ENCODE peak calls at places on chromosomes 1 and 21, in four cellular contexts. O, R, K and U are unnamed samples. For H3K27me3, the result is how much of the 10 kb centered on the place peaks cover.

GRCh38 chr1:224497714-224498573 is 63.3 kb upstream of the WDR26 start:
- DNase-seq in O (no peak), K (peak), R (peak), U (no peak)

GRCh38 chr1:181525104-181525721 is 41.9 kb downstream of the CACNA1E start:
- DNase-seq in O (no peak), K (no peak), R (no peak), U (no peak)

GRCh38 chr1:30816211-30817082 is 58.9 kb upstream of the LAPTM5 start:
- DNase-seq in R (peak), O (peak), K (peak), U (peak)

GRCh38 chr1:30788580-30789387 is 31.2 kb upstream of the LAPTM5 start:
- DNase-seq in K (no peak), R (no peak), O (no peak), U (no peak)

GRCh38 chr1:94284481-94284880 is 47.1 kb upstream of the ARHGAP29 start:
- DNase-seq in K (no peak), O (no peak), R (no peak), U (no peak)

GRCh38 chr21:22758478-22758877 is 1760.3 kb downstream of the NCAM2 start:
- DNase-seq in O (no peak), R (no peak), K (no peak), U (no peak)

GRCh38 chr1:153628638-153629342 is 556 bp downstream of the S100A1 start:
- DNase-seq in O (peak), R (no peak), K (no peak), U (no peak)

GRCh38 chr1:9494936-9495758 is 44.1 kb upstream of the SLC25A33 start:
- DNase-seq in K (peak), R (peak), O (peak), U (peak)

GRCh38 chr1:235972316-235973090 is 92.4 kb downstream of the NID1 start:
- DNase-seq in K (peak), O (no peak), R (peak), U (no peak)

GRCh38 chr1:11842154-11843041 is 5.2 kb downstream of the NPPA start:
- DNase-seq in R (peak), O (peak), K (no peak), U (no peak)

GRCh38 chr1:38005195-38006007 is at the start of gene FHL3:
- DNase-seq in R (peak), K (peak), O (peak), U (peak)

GRCh38 chr1:175481126-175482071 is 262.0 kb downstream of the TNR start:
- DNase-seq in K (peak), O (no peak), R (peak), U (peak)

GRCh38 chr1:204480515-204480914 is 14.1 kb downstream of the PIK3C2B start:
- DNase-seq in O (peak), K (no peak), R (no peak), U (no peak)

GRCh38 chr1:21724098-21724497 is 54.9 kb upstream of the RAP1GAP start:
- DNase-seq in K (no peak), R (no peak), O (no peak), U (no peak)

GRCh38 chr1:80668370-80668769 is 1132.4 kb upstream of the ADGRL2 start:
- DNase-seq in O (no peak), R (no peak), K (no peak), U (no peak)

GRCh38 chr1:170927955-170928850 is 7.1 kb upstream of the MROH9 start:
- DNase-seq in R (peak), K (peak), O (no peak), U (peak)

GRCh38 chr1:110067429-110067956 is 3.0 kb downstream of the ALX3 start:
- DNase-seq in K (no peak), O (no peak), R (peak), U (no peak)
- H3K27me3 ChIP-seq in K (under half), O (under half), R (half or more), U (half or more)

DNA sequence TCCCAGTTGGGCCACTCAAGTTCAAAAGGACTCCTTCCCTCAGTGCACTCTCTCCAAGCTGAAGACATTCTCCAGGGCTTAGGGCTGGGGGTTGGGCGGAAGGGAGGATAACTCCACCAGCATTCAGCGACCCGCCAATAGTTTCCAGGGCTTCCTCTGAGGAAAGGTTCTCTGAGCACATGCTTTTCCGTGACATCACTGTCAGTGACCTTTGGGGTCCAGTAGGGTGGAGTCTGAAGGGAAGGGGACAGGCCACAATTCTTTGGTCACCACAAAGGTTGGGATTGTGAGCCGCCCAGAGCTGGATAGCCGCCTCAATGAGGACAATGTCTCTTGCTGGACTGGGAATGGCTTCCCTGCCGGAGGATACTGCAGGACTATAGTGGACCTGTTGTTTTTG is 22.8 kb upstream of the RXRG start:
- DNase-seq in R (no peak), K (no peak), O (peak), U (no peak)
- H3K27me3 ChIP-seq in R (under half), K (under half), O (under half), U (under half)

GRCh38 chr1:46456411-46456963 is 33.1 kb upstream of the DMBX1 start:
- DNase-seq in O (peak), K (peak), R (no peak), U (no peak)
- H3K27me3 ChIP-seq in O (under half), K (under half), R (half or more), U (under half)

DNA sequence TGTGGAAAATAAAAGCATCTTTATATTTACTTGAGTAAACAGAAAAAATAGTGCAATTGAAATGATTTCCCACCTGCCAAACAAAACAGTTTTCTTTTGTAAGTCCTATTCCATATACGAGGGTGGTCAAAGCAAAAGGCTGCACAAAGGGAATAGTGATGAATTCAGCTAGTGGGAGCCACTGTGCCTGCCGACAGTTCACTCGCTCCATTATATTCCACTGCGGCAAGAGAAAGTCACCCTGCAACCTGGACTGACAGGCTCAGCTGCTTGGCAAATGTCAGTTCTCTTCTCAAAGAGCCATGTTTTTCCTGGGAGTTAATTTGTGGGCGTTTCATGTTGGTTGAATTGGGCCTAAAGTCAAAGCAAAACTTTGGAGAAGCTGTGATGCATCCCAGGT is 145.4 kb downstream of the LMO4 start:
- DNase-seq in O (no peak), K (no peak), R (no peak), U (no peak)
- H3K27me3 ChIP-seq in O (under half), K (under half), R (under half), U (under half)

GRCh38 chr21:34668803-34669148 is at the start of gene CLIC6:
- DNase-seq in R (no peak), O (peak), K (no peak), U (no peak)

GRCh38 chr21:34670962-34671348 is 2.2 kb downstream of the CLIC6 start:
- DNase-seq in R (no peak), K (peak), O (no peak), U (no peak)

GRCh38 chr21:34670220-34670961 is 1.6 kb downstream of the CLIC6 start:
- DNase-seq in R (no peak), O (peak), K (peak), U (no peak)

GRCh38 chr21:34669149-34669879 is 520 bp downstream of the CLIC6 start:
- DNase-seq in O (peak), K (peak), R (peak), U (no peak)

GRCh38 chr21:34667761-34668160 is 1.0 kb upstream of the CLIC6 start:
- DNase-seq in R (no peak), K (no peak), O (no peak), U (no peak)
- H3K27me3 ChIP-seq in R (under half), K (half or more), O (under half), U (under half)

DNA sequence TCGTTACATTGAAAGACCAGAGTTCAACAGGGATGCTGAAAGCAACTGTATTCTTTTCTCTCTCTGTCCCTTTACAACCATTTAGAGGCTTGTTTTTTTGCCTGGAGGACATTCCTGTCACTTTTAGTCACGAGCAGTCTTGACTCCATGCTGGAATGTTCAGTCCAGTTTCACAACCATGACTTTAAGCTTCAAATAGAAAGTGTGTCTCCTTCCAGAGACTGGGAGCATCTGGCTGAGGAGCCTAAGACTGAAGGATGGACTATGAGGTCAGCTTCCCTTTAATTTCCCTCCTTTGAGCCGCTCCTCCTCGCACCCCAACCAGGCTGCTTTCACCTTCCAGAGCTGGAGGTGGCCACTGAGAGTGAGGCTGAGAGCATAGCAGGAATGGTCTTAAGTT is 10.5 kb upstream of the RYR2 start:
- DNase-seq in O (no peak), K (no peak), R (no peak), U (no peak)
- H3K27me3 ChIP-seq in O (under half), K (under half), R (under half), U (under half)

GRCh38 chr1:18353528-18353927 is 127.2 kb upstream of the KLHDC7A start:
- DNase-seq in R (no peak), O (no peak), K (no peak), U (no peak)
- H3K27me3 ChIP-seq in R (under half), O (under half), K (under half), U (under half)

DNA sequence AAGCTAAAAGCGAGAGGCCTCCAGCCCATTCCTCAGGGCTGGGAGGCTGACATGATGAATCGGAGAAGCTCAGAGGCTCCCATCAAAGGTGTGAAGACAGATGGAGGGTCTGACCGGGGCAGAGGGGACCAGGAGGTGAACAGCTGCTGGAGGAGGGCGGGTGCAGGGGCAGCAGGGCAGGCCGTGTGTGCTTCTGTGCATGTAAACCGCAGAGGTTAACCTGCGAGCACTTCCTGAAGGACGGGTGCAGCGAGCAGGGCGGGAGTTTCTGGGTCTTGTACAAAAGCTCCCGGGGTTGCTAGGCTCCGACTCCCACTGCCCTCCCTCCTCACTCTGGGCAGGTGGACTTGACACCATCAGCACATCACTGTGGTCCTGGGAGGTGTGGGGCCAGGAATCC is 75.2 kb downstream of the PAX7 start:
- DNase-seq in K (no peak), O (no peak), R (no peak), U (no peak)
- H3K27me3 ChIP-seq in K (under half), O (under half), R (half or more), U (under half)